ENCODE peak calls at places on chromosome 5, in four cellular contexts. N, V, P and U are unnamed samples.
A peak's percentile ranks its signal among the peaks of the same experiment; 100 is the strongest.

GRCh38 chr5:173493040-173493439 is 123.4 kb downstream of the BOD1 start:
- DNase-seq in N (no peak), P (no peak), V (no peak), U (no peak)

GRCh38 chr5:150639317-150639738 is 1.1 kb upstream of the SYNPO start:
- DNase-seq in P (no peak), N (no peak), V (no peak), U (no peak)

GRCh38 chr5:148776780-148777179 is 49.6 kb upstream of the ADRB2 start:
- DNase-seq in N (peak; percentile 93), V (peak; percentile 99), P (no peak), U (no peak)

GRCh38 chr5:143074414-143074996 is 304.3 kb downstream of the ARHGAP26 start:
- DNase-seq in N (no peak), P (no peak), V (no peak), U (no peak)

GRCh38 chr5:176806137-176806536 is 4.2 kb upstream of the UNC5A start:
- DNase-seq in V (peak; percentile 41), N (no peak), P (peak; percentile 78), U (no peak)

GRCh38 chr5:135444360-135444759 is 2.8 kb downstream of the DCANP1 start:
- DNase-seq in P (no peak), V (no peak), N (no peak), U (no peak)

GRCh38 chr5:59358005-59358404 is 535.5 kb downstream of the PDE4D start:
- DNase-seq in N (no peak), P (no peak), V (no peak), U (no peak)

GRCh38 chr5:71925608-71926091 is 181.6 kb upstream of the MAP1B start:
- DNase-seq in P (no peak), V (no peak), N (no peak), U (no peak)

GRCh38 chr5:57316798-57317327 is 143.0 kb downstream of the GPBP1 start:
- DNase-seq in P (no peak), N (peak; percentile 60), V (peak; percentile 62), U (peak; percentile 19)

GRCh38 chr5:103721183-103721582 is 158.6 kb upstream of the NUDT12 start:
- DNase-seq in V (no peak), N (no peak), P (no peak), U (no peak)

GRCh38 chr5:74154526-74154925 is 486.0 kb downstream of the ENC1 start:
- DNase-seq in P (no peak), V (no peak), N (no peak), U (no peak)

GRCh38 chr5:118692811-118693342 is 295.5 kb downstream of the DTWD2 start:
- DNase-seq in N (no peak), V (no peak), P (peak; percentile 57), U (no peak)

GRCh38 chr5:147688965-147689364 is 93.6 kb downstream of the JAKMIP2 start:
- DNase-seq in N (no peak), V (no peak), P (no peak), U (no peak)

GRCh38 chr5:84381501-84382362 is 2.9 kb downstream of the EDIL3 start:
- DNase-seq in P (no peak), V (no peak), N (no peak), U (no peak)

GRCh38 chr5:159864885-159865622 is 51.2 kb upstream of the ADRA1B start:
- DNase-seq in V (no peak), N (no peak), P (no peak), U (no peak)

GRCh38 chr5:32322882-32323281 is 10.1 kb upstream of the MTMR12 start:
- DNase-seq in N (no peak), P (no peak), V (no peak), U (no peak)

GRCh38 chr5:86986837-86987236 is 280.8 kb upstream of the RASA1 start:
- DNase-seq in P (no peak), N (no peak), V (peak; percentile 53), U (no peak)

GRCh38 chr5:76251656-76252055 is 151.4 kb upstream of the IQGAP2 start:
- DNase-seq in V (no peak), N (no peak), P (no peak), U (no peak)

GRCh38 chr5:151295138-151295537 is 8.4 kb downstream of the SLC36A3 start:
- DNase-seq in V (peak; percentile 95), P (no peak), N (peak; percentile 48), U (no peak)

GRCh38 chr5:67640011-67640410 is 443.4 kb upstream of the CD180 start:
- DNase-seq in V (no peak), N (no peak), P (no peak), U (no peak)

GRCh38 chr5:140398379-140398811 is 3.2 kb upstream of the ANKHD1 start:
- DNase-seq in V (peak; percentile 88), P (no peak), N (peak; percentile 94), U (no peak)

GRCh38 chr5:180613789-180614188 is 22.5 kb upstream of the SCGB3A1 start:
- DNase-seq in P (no peak), V (no peak), N (no peak), U (no peak)

GRCh38 chr5:5398046-5398445 is 24.4 kb upstream of the ICE1 start:
- DNase-seq in P (no peak), V (peak; percentile 34), N (no peak), U (no peak)

GRCh38 chr5:16869821-16870796 is 66.0 kb downstream of the MYO10 start:
- DNase-seq in V (peak; percentile 99), P (no peak), N (peak; percentile 82), U (no peak)

GRCh38 chr5:16867585-16867953 is 68.5 kb downstream of the MYO10 start:
- DNase-seq in V (no peak), P (no peak), N (no peak), U (no peak)

GRCh38 chr5:16870878-16871277 is 65.2 kb downstream of the MYO10 start:
- DNase-seq in N (no peak), V (no peak), P (no peak), U (no peak)

GRCh38 chr5:16866795-16867584 is 69.1 kb downstream of the MYO10 start:
- DNase-seq in P (peak; percentile 64), V (no peak), N (no peak), U (no peak)

GRCh38 chr5:16871746-16872339 is 64.2 kb downstream of the MYO10 start:
- DNase-seq in V (peak; percentile 80), N (no peak), P (no peak), U (no peak)
- H3K4me2 ChIP-seq in V (peak overlapping the region; percentile 34), N (no peak overlapping the region), P (no peak overlapping the region), U (no peak overlapping the region)

GRCh38 chr5:111931658-111932057 is 174.7 kb upstream of the NREP start:
- DNase-seq in V (no peak), P (no peak), N (no peak), U (no peak)

GRCh38 chr5:111930905-111931461 is 174.0 kb upstream of the NREP start:
- DNase-seq in V (peak; percentile 73), N (no peak), P (no peak), U (no peak)

GRCh38 chr5:111932207-111932606 is 175.2 kb upstream of the NREP start:
- DNase-seq in P (no peak), V (no peak), N (no peak), U (no peak)

GRCh38 chr5:111934511-111934910 is 177.5 kb upstream of the NREP start:
- DNase-seq in P (peak; percentile 49), N (no peak), V (no peak), U (no peak)

GRCh38 chr5:111932628-111933027 is 175.6 kb upstream of the NREP start:
- DNase-seq in P (no peak), V (peak; percentile 28), N (no peak), U (no peak)
- H3F3A ChIP-seq in P (peaks cover 5% of the 10 kb centered on the region), V (no peaks in the 10 kb centered on the region), N (no peaks in the 10 kb centered on the region), U (no peaks in the 10 kb centered on the region)

DNA sequence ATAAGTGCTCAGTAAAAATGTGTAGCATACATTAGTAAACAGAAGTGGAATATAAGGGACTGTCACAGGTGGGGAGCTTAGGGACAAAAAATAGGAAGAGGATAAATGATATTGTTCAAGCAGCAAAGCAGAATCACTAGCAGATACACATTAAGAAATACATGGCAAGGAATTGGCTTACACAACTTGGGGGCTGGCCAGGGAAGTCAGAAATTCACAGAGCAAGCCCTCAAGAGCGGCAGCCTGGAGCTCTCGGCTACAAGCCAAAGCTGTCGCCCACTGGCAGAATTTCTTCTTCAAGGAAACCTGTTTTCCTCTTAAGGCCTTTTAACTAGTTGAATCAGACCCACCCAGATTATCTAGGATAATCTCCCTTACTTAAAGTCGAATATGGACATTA is 73.0 kb upstream of the SMIM23 start:
- DNase-seq in V (no peak), N (no peak), P (no peak), U (no peak)
- H3K4me2 ChIP-seq in V (no peak overlapping the region), N (no peak overlapping the region), P (no peak overlapping the region), U (no peak overlapping the region)

GRCh38 chr5:98929982-98930355 is 1.2 kb upstream of the CHD1 start:
- DNase-seq in V (no peak), N (no peak), P (peak; percentile 11), U (no peak)

GRCh38 chr5:98927988-98928801 is 612 bp downstream of the CHD1 start:
- DNase-seq in N (no peak), P (peak; percentile 80), V (peak; percentile 55), U (peak; percentile 50)

GRCh38 chr5:98928802-98929122 is at the start of gene CHD1:
- DNase-seq in P (peak; percentile 99), V (peak; percentile 99), N (peak; percentile 86), U (peak; percentile 97)

GRCh38 chr5:98930972-98931762 is 2.4 kb upstream of the CHD1 start:
- DNase-seq in P (no peak), V (no peak), N (no peak), U (no peak)

DNA sequence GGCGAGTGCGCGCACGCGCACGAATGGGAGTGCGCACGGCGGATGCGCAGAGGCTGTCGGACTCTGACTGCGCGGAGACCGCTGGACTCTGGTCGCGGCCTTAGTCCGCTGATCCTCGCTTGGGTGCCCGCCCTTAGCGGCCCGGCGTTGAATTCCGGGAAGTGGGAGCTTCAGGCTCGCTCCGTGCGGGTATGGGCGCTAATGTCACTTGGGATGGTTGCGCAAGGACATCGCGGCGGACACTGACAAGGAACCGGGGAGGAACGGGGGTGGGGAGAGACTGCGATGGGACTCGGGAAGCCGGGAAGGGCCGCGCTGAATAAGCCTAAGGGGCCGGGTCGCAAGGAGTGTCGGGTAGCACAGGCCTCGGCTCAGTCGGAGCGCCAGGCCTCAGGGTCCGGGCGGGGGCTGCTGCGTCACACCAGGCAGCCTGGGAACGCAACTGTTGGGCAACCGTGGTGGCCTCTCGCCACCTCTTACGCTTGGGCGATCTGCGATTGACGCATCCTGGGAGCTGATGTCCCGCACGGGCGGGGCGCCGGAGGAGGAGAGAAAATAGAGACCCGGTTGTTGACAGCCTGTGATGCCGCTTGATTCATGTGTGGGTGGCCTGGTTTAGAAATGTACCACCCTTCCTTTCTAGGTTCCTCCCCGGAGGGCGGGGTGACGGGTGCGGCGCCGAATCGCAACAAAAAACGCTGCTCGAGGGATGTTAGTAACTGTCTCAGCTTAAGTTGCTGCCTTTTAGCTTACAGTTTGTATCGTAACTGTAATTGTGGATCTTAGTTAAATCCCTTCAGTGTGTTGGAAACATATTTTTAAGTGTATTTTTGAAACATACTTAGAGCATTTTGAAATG is 545 bp upstream of the CHD1 start:
- DNase-seq in V (peak; percentile 96), N (peak; percentile 90), P (peak; percentile 95), U (peak; percentile 89)
- H3F3A ChIP-seq in V (no peaks in the 10 kb centered on the region), N (peaks cover 18% of the 10 kb centered on the region), P (peaks cover 32% of the 10 kb centered on the region), U (peaks cover 27% of the 10 kb centered on the region)